ENCODE peak calls at places on chromosomes 16 and 17, in six cellular contexts. M is HEK293T, L is IMR-90, A is HepG2, U is K562, R is A549. G is an unnamed sample.

GRCh38 chr17:42310281-42311156 is 22.2 kb downstream of the STAT5A start:
- DNase-seq in M (no peak), L (no peak), A (no peak), U (peak), R (no peak), G (no peak)

GRCh38 chr16:85369741-85370528 is 243.2 kb upstream of the GSE1 start:
- DNase-seq in M (peak), L (no peak), A (peak), U (peak), R (peak), G (no peak)

GRCh38 chr16:56475226-56475625 is 23.9 kb downstream of the OGFOD1 start:
- DNase-seq in M (no peak), L (no peak), A (no peak), U (no peak), R (no peak), G (no peak)

GRCh38 chr16:83390759-83391158 is 417.0 kb upstream of the HSBP1 start:
- DNase-seq in M (no peak), L (no peak), A (no peak), U (no peak), R (no peak), G (no peak)

GRCh38 chr17:5533486-5534315 is 47.3 kb downstream of the MIS12 start:
- DNase-seq in M (no peak), L (no peak), A (no peak), U (no peak), R (no peak), G (no peak)

GRCh38 chr16:25210758-25211157 is 6.0 kb upstream of the AQP8 start:
- DNase-seq in M (no peak), L (peak), A (no peak), U (peak), R (no peak), G (no peak)

GRCh38 chr16:12609937-12610699 is 193.6 kb downstream of the CPPED1 start:
- DNase-seq in M (no peak), L (no peak), A (peak), U (no peak), R (no peak), G (no peak)

GRCh38 chr17:38742431-38743308 is 5.5 kb downstream of the PCGF2 start:
- DNase-seq in M (no peak), L (peak), A (peak), U (no peak), R (no peak), G (no peak)

GRCh38 chr17:17946104-17946503 is 26.1 kb downstream of the TOM1L2 start:
- DNase-seq in M (no peak), L (no peak), A (no peak), U (no peak), R (no peak), G (no peak)

GRCh38 chr17:1055751-1056645 is 59.1 kb downstream of the TIMM22 start:
- DNase-seq in M (peak), L (peak), A (peak), U (peak), R (peak), G (no peak)

GRCh38 chr17:35577826-35578194 is 561 bp downstream of the PEX12 start:
- DNase-seq in M (no peak), L (peak), A (no peak), U (peak), R (no peak), G (no peak)

GRCh38 chr16:89473791-89474414 is 16.5 kb downstream of the ANKRD11 start:
- DNase-seq in M (no peak), L (peak), A (no peak), U (no peak), R (no peak), G (no peak)

GRCh38 chr17:1972429-1973160 is 52.5 kb downstream of the RTN4RL1 start:
- DNase-seq in M (peak), L (peak), A (no peak), U (no peak), R (no peak), G (no peak)

GRCh38 chr17:6670571-6670970 is 19.0 kb downstream of the C17orf100 start:
- DNase-seq in M (no peak), L (no peak), A (no peak), U (no peak), R (no peak), G (no peak)

GRCh38 chr16:89623511-89624232 is 10.2 kb downstream of the DPEP1 start:
- DNase-seq in M (no peak), L (no peak), A (peak), U (no peak), R (no peak), G (no peak)

GRCh38 chr17:58468944-58469343 is 19.3 kb downstream of the HSF5 start:
- DNase-seq in M (no peak), L (no peak), A (no peak), U (no peak), R (no peak), G (no peak)

GRCh38 chr17:57499648-57500049 is 243.3 kb downstream of the MSI2 start:
- DNase-seq in M (peak), L (no peak), A (peak), U (peak), R (peak), G (no peak)

GRCh38 chr16:75385507-75386152 is 47.7 kb downstream of the CFDP1 start:
- DNase-seq in M (peak), L (peak), A (peak), U (peak), R (peak), G (peak)

GRCh38 chr16:27769561-27770222 is 219.7 kb downstream of the KATNIP start:
- DNase-seq in M (no peak), L (peak), A (no peak), U (no peak), R (no peak), G (no peak)

GRCh38 chr17:78875738-78876597 is 27.0 kb downstream of the CEP295NL start:
- DNase-seq in M (no peak), L (peak), A (no peak), U (no peak), R (no peak), G (no peak)

GRCh38 chr16:12507366-12507765 is 296.3 kb downstream of the CPPED1 start:
- DNase-seq in M (no peak), L (peak), A (no peak), U (no peak), R (no peak), G (no peak)

GRCh38 chr16:88624977-88625576 is 13.3 kb upstream of the IL17C start:
- DNase-seq in M (no peak), L (no peak), A (no peak), U (no peak), R (no peak), G (no peak)

GRCh38 chr16:27883576-27883975 is 179.9 kb downstream of the GSG1L start:
- DNase-seq in M (no peak), L (no peak), A (no peak), U (no peak), R (no peak), G (no peak)

GRCh38 chr17:27552467-27552779 is 78.6 kb upstream of the LGALS9 start:
- DNase-seq in M (no peak), L (peak), A (peak), U (no peak), R (peak), G (no peak)

GRCh38 chr16:87895641-87896141 is 26.4 kb upstream of the SLC7A5 start:
- DNase-seq in M (no peak), L (peak), A (no peak), U (no peak), R (no peak), G (peak)

GRCh38 chr17:69423450-69423849 is 9.0 kb downstream of the MAP2K6 start:
- DNase-seq in M (no peak), L (no peak), A (no peak), U (no peak), R (no peak), G (no peak)

GRCh38 chr17:2423271-2423670 is 22.4 kb upstream of the MNT start:
- DNase-seq in M (no peak), L (no peak), A (no peak), U (no peak), R (no peak), G (no peak)

GRCh38 chr16:81748476-81749198 is 30.5 kb upstream of the PLCG2 start:
- DNase-seq in M (no peak), L (no peak), A (no peak), U (no peak), R (no peak), G (peak)

GRCh38 chr16:70652322-70652721 is 6.0 kb downstream of the IL34 start:
- DNase-seq in M (no peak), L (no peak), A (no peak), U (no peak), R (no peak), G (no peak)

GRCh38 chr17:47702391-47702995 is 8.5 kb downstream of the TBKBP1 start:
- DNase-seq in M (no peak), L (no peak), A (no peak), U (no peak), R (no peak), G (no peak)

GRCh38 chr16:21277927-21278706 is at the start of gene CRYM:
- DNase-seq in M (peak), L (no peak), A (peak), U (peak), R (peak), G (no peak)

GRCh38 chr16:8590811-8591210 is 500 bp upstream of the TMEM114 start:
- DNase-seq in M (no peak), L (no peak), A (no peak), U (no peak), R (no peak), G (no peak)

GRCh38 chr17:9971991-9972390 is 66.9 kb upstream of the RCVRN start:
- DNase-seq in M (peak), L (peak), A (no peak), U (no peak), R (no peak), G (no peak)

GRCh38 chr17:69175812-69176517 is 34.3 kb upstream of the ABCA6 start:
- DNase-seq in M (no peak), L (peak), A (peak), U (peak), R (peak), G (no peak)

GRCh38 chr17:36947922-36948716 is 635 bp upstream of the AATF start:
- DNase-seq in M (no peak), L (no peak), A (no peak), U (no peak), R (no peak), G (no peak)

GRCh38 chr16:57354311-57354710 is 4.3 kb upstream of the CCL22 start:
- DNase-seq in M (no peak), L (no peak), A (no peak), U (no peak), R (no peak), G (no peak)

DNA sequence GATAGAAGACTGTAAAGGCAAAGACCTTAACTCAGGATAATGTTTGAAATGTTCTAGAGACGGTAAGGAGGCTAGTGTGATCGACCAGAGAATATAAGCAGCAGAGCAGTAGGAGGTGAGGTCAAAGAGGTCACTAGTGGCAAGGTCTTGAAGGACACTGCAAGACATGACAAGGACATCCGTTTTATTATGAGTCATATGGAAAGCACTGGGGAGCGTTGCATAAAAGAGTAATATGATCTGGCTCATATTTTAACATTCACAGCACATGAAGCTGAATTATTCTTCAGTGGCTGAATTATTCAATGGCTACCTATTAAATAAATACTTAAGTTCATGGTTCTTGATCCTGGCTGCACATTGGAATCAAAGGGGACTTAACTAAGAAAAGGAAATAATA is 123.7 kb downstream of the SOX9 start:
- DNase-seq in M (no peak), L (peak), A (no peak), U (no peak), R (no peak), G (no peak)
- TF ChIP-seq BHLHE40 in M (no peak), L (no peak), A (no peak), U (no peak), R (no peak), G (no peak)

GRCh38 chr17:32909787-32910369 is 18.1 kb upstream of the TMEM98 start:
- DNase-seq in M (peak), L (peak), A (peak), U (peak), R (peak), G (peak)
- TF ChIP-seq BHLHE40 in M (no peak), L (no peak), A (no peak), U (no peak), R (no peak), G (no peak)

DNA sequence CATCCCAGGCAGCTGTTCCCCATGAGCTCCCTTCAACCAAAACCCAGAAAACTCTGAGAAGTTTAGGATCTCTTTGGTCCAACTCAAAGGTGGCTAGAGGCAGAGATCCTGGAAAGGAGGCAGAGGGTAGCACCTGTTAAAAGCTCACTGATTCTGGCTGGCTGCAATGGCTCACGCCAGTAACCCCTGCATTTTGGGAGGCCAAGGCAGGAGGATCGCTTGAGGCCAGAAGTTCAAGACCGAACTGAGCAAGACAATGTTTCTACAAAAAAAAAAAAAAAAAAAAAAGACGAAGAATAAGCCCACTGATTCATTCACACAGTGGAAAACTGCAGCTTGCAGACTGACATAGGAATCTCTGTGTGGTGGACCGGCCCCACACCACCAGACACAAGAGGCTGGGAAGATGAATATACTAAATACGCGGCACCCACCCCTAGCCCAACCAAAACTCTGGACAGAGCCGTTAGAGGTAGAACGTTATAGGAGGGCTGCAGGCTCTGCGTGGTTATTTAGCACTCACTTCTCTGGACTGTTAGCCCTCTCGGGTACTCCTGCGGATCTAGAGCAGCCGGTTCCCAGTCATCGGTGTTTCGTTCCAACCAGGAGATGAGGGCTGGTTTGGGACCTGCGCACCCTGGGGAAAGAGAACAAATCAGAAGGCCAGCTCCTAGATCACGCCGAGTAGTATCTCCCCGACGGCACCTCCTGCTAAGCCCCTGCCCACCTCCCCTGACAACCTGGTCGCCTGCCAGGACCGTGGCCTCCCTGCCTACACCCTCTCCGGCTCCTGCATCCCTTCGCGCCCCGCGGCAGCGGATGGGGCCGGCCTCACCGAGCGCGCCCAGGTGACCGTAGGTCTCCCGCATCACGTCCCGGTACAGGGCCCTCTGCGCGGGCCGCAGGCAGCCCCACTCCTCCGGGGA is 924 bp downstream of the ZNF689 start:
- DNase-seq in M (peak), L (peak), A (no peak), U (peak), R (peak), G (no peak)
- TF ChIP-seq BHLHE40 in M (no peak), L (no peak), A (no peak), U (no peak), R (no peak), G (no peak)

DNA sequence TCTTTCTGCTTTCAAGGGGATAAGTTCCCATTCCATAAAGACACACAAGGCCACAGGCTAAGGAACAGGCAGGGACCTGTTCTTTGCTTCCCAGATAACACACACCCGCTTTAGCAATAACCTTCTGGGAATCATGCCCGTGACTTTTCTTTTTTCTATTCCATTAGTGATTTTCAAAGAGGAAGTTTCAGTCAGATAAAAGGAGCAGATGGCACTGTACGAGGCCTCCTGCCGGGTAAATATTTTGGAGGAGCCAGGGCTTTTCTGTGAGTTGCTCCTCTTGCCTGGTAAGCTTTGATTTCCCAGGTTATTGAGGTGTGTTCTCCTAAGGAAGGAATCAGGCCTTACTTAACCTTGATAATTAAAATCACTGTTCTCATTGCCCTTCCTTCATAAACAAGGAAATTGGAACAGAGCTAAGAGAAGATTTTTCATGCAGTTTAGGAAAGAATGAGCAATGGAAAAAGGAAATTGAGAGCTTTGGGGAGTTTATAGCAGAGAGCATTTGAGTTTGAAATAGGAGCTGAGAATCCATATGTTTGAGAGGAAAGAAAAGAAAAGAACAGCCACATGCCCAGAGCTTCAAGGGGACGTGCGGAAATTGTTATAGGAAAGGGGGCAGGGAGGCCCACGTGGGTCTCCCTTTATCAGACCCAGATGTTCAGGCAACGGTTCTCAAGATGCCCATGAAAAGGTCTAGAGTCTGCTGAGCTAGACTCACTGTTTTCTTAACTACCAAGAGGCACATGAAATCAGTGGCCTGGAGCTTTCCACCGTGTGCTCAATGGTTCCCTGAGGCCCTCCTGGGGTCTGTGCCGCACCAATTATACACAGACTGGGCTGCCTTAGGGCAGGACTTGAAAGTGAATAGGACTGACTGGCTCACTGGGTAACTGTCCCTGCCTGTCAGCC is 31.0 kb downstream of the CHD9 start:
- DNase-seq in M (no peak), L (no peak), A (no peak), U (no peak), R (no peak), G (no peak)
- TF ChIP-seq BHLHE40 in M (no peak), L (no peak), A (no peak), U (no peak), R (no peak), G (no peak)

GRCh38 chr17:55677449-55677848 is 45.2 kb downstream of the TMEM100 start:
- DNase-seq in M (no peak), L (no peak), A (no peak), U (no peak), R (no peak), G (no peak)

GRCh38 chr17:55680983-55681382 is 41.7 kb downstream of the TMEM100 start:
- DNase-seq in M (no peak), L (no peak), A (no peak), U (no peak), R (no peak), G (no peak)

GRCh38 chr17:55674107-55674506 is 48.6 kb downstream of the TMEM100 start:
- DNase-seq in M (no peak), L (no peak), A (no peak), U (no peak), R (no peak), G (no peak)

GRCh38 chr17:55672585-55673501 is 49.8 kb downstream of the TMEM100 start:
- DNase-seq in M (no peak), L (no peak), A (no peak), U (no peak), R (no peak), G (no peak)

GRCh38 chr17:55676274-55676673 is 46.4 kb downstream of the TMEM100 start:
- DNase-seq in M (no peak), L (no peak), A (no peak), U (no peak), R (no peak), G (no peak)
- TF ChIP-seq BHLHE40 in M (no peak), L (no peak), A (no peak), U (no peak), R (no peak), G (no peak)

GRCh38 chr17:49468827-49469385 is 26.2 kb upstream of the NGFR start:
- DNase-seq in M (no peak), L (no peak), A (no peak), U (no peak), R (no peak), G (no peak)

GRCh38 chr17:49472527-49472926 is 22.6 kb upstream of the NGFR start:
- DNase-seq in M (no peak), L (no peak), A (no peak), U (no peak), R (no peak), G (no peak)

GRCh38 chr17:49471089-49471683 is 23.9 kb upstream of the NGFR start:
- DNase-seq in M (no peak), L (no peak), A (peak), U (no peak), R (no peak), G (no peak)

GRCh38 chr17:49471769-49472168 is 23.3 kb upstream of the NGFR start:
- DNase-seq in M (no peak), L (no peak), A (no peak), U (no peak), R (no peak), G (no peak)

DNA sequence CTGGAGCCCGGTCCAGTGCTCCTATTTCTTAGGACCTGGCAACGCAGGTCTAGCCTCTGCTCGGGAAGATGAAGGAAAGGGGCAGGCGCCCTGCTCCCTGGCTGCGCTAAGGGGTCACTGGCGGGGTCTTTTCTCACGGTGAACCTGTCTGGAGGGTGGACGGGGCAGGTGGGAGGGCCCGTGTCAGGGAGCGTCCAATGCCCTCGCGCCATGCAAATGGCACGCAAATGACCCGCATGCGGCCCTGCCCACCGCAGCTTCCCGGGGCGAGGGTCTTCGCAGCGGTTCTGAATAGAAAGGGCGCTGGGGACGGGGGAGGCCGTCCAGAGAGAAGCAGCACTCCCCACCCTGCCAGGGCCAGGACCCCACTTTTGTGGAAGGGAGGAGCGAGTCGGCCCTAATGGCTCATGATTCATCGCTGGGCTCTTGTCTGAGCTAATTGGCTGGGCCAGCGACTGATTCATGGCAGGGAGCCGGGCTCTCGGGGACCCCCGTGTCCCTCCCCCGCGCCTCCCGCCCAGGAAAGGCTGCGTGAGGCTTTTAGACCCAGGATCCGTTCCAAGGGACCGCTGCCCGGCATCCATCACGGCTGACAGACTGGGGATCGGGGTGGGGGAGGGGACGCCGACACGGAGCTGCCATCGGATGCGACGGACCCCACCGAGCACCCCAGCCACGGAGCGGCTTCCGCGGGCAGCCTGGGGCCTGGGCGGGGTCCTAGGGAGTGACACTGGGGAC is 25.1 kb upstream of the NGFR start:
- DNase-seq in M (no peak), L (no peak), A (no peak), U (no peak), R (no peak), G (no peak)
- TF ChIP-seq BHLHE40 in M (no peak), L (no peak), A (no peak), U (no peak), R (no peak), G (no peak)

G was measured in GM12878.